ENCODE peak calls at places on chromosomes 4 and X, in four cellular contexts. One of them, this sample, is unnamed.

GRCh38 chr4:24642941-24643628 is 58.7 kb upstream of the DHX15 start:
- DNase-seq in body of pancreas: no peak
- DNase-seq in neural crest cell: no peak
- DNase-seq in cardiac muscle cell: no peak
- DNase-seq in this sample: peak; percentile 57

GRCh38 chrX:23493941-23494374 is 159.3 kb downstream of the PTCHD1 start:
- DNase-seq in body of pancreas: peak; percentile 64
- DNase-seq in neural crest cell: no peak
- DNase-seq in cardiac muscle cell: no peak
- DNase-seq in this sample: no peak

GRCh38 chr4:55920571-55920970 is 28.2 kb upstream of the CEP135 start:
- DNase-seq in body of pancreas: no peak
- DNase-seq in neural crest cell: no peak
- DNase-seq in cardiac muscle cell: no peak
- DNase-seq in this sample: no peak

GRCh38 chr4:140256335-140256734 is 102.4 kb upstream of the MAML3 start:
- DNase-seq in body of pancreas: no peak
- DNase-seq in neural crest cell: no peak
- DNase-seq in cardiac muscle cell: no peak
- DNase-seq in this sample: peak; percentile 52

GRCh38 chr4:40316782-40317635 is 18.1 kb upstream of the CHRNA9 start:
- DNase-seq in body of pancreas: peak; percentile 66
- DNase-seq in neural crest cell: peak; percentile 53
- DNase-seq in cardiac muscle cell: peak; percentile 73
- DNase-seq in this sample: peak; percentile 87

GRCh38 chrX:96906741-96907140 is 23.0 kb downstream of the RPA4 start:
- DNase-seq in body of pancreas: no peak
- DNase-seq in neural crest cell: no peak
- DNase-seq in cardiac muscle cell: no peak
- DNase-seq in this sample: no peak

GRCh38 chr4:158823461-158823873 is 54.6 kb downstream of the FNIP2 start:
- DNase-seq in body of pancreas: no peak
- DNase-seq in neural crest cell: no peak
- DNase-seq in cardiac muscle cell: no peak
- DNase-seq in this sample: no peak

GRCh38 chr4:16597829-16598228 is 300.6 kb downstream of the LDB2 start:
- DNase-seq in body of pancreas: no peak
- DNase-seq in neural crest cell: peak; percentile 16
- DNase-seq in cardiac muscle cell: no peak
- DNase-seq in this sample: peak; percentile 9

GRCh38 chrX:120474085-120474484 is 5.0 kb upstream of the LAMP2 start:
- DNase-seq in body of pancreas: no peak
- DNase-seq in neural crest cell: no peak
- DNase-seq in cardiac muscle cell: no peak
- DNase-seq in this sample: no peak

GRCh38 chrX:16708016-16708415 is 4.5 kb downstream of the CTPS2 start:
- DNase-seq in body of pancreas: no peak
- DNase-seq in neural crest cell: no peak
- DNase-seq in cardiac muscle cell: no peak
- DNase-seq in this sample: no peak

GRCh38 chr4:129218897-129219296 is 122.9 kb downstream of the C4orf33 start:
- DNase-seq in body of pancreas: no peak
- DNase-seq in neural crest cell: no peak
- DNase-seq in cardiac muscle cell: no peak
- DNase-seq in this sample: no peak

GRCh38 chrX:138777230-138777629 is 65.7 kb upstream of the FGF13 start:
- DNase-seq in body of pancreas: no peak
- DNase-seq in neural crest cell: no peak
- DNase-seq in cardiac muscle cell: no peak
- DNase-seq in this sample: no peak

GRCh38 chr4:1277667-1278335 is 11.9 kb upstream of the MAEA start:
- DNase-seq in body of pancreas: no peak
- DNase-seq in neural crest cell: no peak
- DNase-seq in cardiac muscle cell: no peak
- DNase-seq in this sample: no peak
- TF ChIP-seq CTCF in body of pancreas: no peak
- TF ChIP-seq CTCF in neural crest cell: peak; percentile 24
- TF ChIP-seq CTCF in cardiac muscle cell: peak; percentile 11
- TF ChIP-seq CTCF in this sample: no peak

DNA sequence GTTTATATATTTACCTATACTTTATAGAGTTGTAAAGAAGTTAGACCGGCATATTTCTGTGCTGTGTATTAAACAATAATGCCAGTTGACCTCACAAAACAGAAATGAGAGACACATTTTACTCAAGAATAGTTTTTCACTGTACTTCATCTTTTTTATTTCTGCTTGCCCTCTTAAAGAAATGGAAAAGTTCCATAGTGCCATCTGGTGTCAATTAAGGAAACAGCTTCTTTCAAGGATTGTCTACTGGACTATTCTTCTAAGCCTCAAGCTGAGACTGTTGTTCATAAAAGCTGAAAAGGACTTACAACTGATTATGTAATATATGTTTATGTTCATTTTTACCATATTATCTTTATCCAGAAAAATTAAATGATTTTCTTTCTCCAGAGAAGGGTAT is 1523.8 kb downstream of the ARAP2 start:
- DNase-seq in body of pancreas: no peak
- DNase-seq in neural crest cell: no peak
- DNase-seq in cardiac muscle cell: peak; percentile 58
- DNase-seq in this sample: peak; percentile 64
- TF ChIP-seq CTCF in body of pancreas: peak; percentile 12
- TF ChIP-seq CTCF in neural crest cell: peak; percentile 78
- TF ChIP-seq CTCF in cardiac muscle cell: peak; percentile 54
- TF ChIP-seq CTCF in this sample: peak; percentile 71

GRCh38 chr4:175953960-175954521 is 111.6 kb upstream of the WDR17 start:
- DNase-seq in body of pancreas: no peak
- DNase-seq in neural crest cell: no peak
- DNase-seq in cardiac muscle cell: no peak
- DNase-seq in this sample: no peak
- TF ChIP-seq CTCF in body of pancreas: no peak
- TF ChIP-seq CTCF in neural crest cell: peak; percentile 36
- TF ChIP-seq CTCF in cardiac muscle cell: no peak
- TF ChIP-seq CTCF in this sample: no peak

GRCh38 chrX:4382273-4382672 is 668.8 kb upstream of the PRKX start:
- DNase-seq in body of pancreas: no peak
- DNase-seq in neural crest cell: no peak
- DNase-seq in cardiac muscle cell: no peak
- DNase-seq in this sample: no peak
- TF ChIP-seq CTCF in body of pancreas: no peak
- TF ChIP-seq CTCF in neural crest cell: no peak
- TF ChIP-seq CTCF in cardiac muscle cell: no peak
- TF ChIP-seq CTCF in this sample: no peak